ENCODE peak calls at places on chromosomes 11 and 22, in six cellular contexts. O is KBM-7; D is tibial artery; K is memory B cell; Z is stimulated activated naive CD4-positive, alpha-beta T cell; L is ELR. M is an unnamed sample.

GRCh38 chr22:50729391-50730012 is 8.5 kb upstream of the ACR start:
- DNase-seq in O (no peak), D (peak; percentile 9), K (no peak), Z (no peak), L (no peak), M (no peak)

GRCh38 chr11:107825875-107826274 is 32.7 kb downstream of the SLC35F2 start:
- DNase-seq in O (no peak), D (no peak), K (no peak), Z (no peak), L (no peak), M (no peak)

GRCh38 chr11:46308632-46309419 is 31.4 kb downstream of the CREB3L1 start:
- DNase-seq in O (peak; percentile 66), D (peak; percentile 78), K (no peak), Z (no peak), L (peak; percentile 81), M (peak; percentile 68)

GRCh38 chr11:2881076-2881973 is 4.2 kb downstream of the CDKN1C start:
- DNase-seq in O (no peak), D (no peak), K (no peak), Z (no peak), L (no peak), M (no peak)

GRCh38 chr22:43007519-43008102 is 7.3 kb downstream of the PACSIN2 start:
- DNase-seq in O (no peak), D (no peak), K (no peak), Z (no peak), L (peak; percentile 72), M (no peak)

GRCh38 chr22:19118601-19118880 is 3.7 kb downstream of the DGCR2 start:
- DNase-seq in O (no peak), D (no peak), K (no peak), Z (no peak), L (no peak), M (no peak)

GRCh38 chr22:40040927-40041326 is 46.2 kb downstream of the FAM83F start:
- DNase-seq in O (peak; percentile 88), D (peak; percentile 64), K (no peak), Z (no peak), L (peak; percentile 16), M (no peak)

GRCh38 chr22:35352214-35353111 is 28.4 kb upstream of the HMOX1 start:
- DNase-seq in O (no peak), D (peak; percentile 84), K (peak; percentile 78), Z (no peak), L (peak; percentile 40), M (peak; percentile 28)

GRCh38 chr11:63609971-63610580 is 4.2 kb downstream of the PLAAT3 start:
- DNase-seq in O (no peak), D (no peak), K (no peak), Z (no peak), L (peak; percentile 41), M (no peak)

GRCh38 chr22:46027219-46028068 is 50.5 kb upstream of the WNT7B start:
- DNase-seq in O (no peak), D (peak; percentile 59), K (no peak), Z (no peak), L (peak; percentile 34), M (no peak)

GRCh38 chr22:28025866-28026575 is 107.0 kb upstream of the PITPNB start:
- DNase-seq in O (no peak), D (no peak), K (no peak), Z (no peak), L (no peak), M (no peak)

GRCh38 chr11:20620988-20621387 is 21.6 kb downstream of the SLC6A5 start:
- DNase-seq in O (no peak), D (no peak), K (no peak), Z (no peak), L (no peak), M (no peak)